ENCODE peak calls at places on chromosomes 1 and 21, in six cellular contexts. T is HFF-Myc, V is psoas muscle, E is prostate gland, F is mesothelial cell of epicardium, X is endothelial cell. S is an unnamed sample.

GRCh38 chr1:228811655-228812315 is 76.5 kb downstream of the RHOU start:
- DNase-seq in E (no peak), V (no peak), T (no peak), F (no peak), X (no peak), S (no peak)

GRCh38 chr1:240424740-240425464 is 187.1 kb downstream of the GREM2 start:
- DNase-seq in V (no peak), F (no peak), T (no peak), E (no peak), X (no peak), S (no peak)

GRCh38 chr21:24011087-24011486 is 1596.2 kb downstream of the MRPL39 start:
- DNase-seq in E (no peak), F (no peak), X (no peak), T (no peak), V (no peak), S (no peak)

GRCh38 chr1:112735752-112736151 is 20.6 kb upstream of the PPM1J start:
- DNase-seq in F (no peak), V (no peak), X (no peak), T (peak; percentile 42), E (no peak), S (no peak)

GRCh38 chr1:225866061-225866844 is 15.9 kb downstream of the TMEM63A start:
- DNase-seq in E (no peak), V (no peak), T (no peak), X (no peak), F (no peak), S (peak; percentile 66)

GRCh38 chr1:84573967-84574842 is at the start of gene CTBS:
- DNase-seq in F (peak; percentile 84), V (peak; percentile 90), X (peak; percentile 87), E (peak; percentile 82), T (peak; percentile 31), S (peak; percentile 91)

GRCh38 chr1:18139198-18139981 is 31.8 kb downstream of the IGSF21 start:
- DNase-seq in X (no peak), V (no peak), T (no peak), F (no peak), E (no peak), S (no peak)

GRCh38 chr1:169804941-169805340 is 10.2 kb upstream of the METTL18 start:
- DNase-seq in E (no peak), V (no peak), X (no peak), F (no peak), T (no peak), S (no peak)

GRCh38 chr1:214581785-214582184 is 21.2 kb upstream of the CENPF start:
- DNase-seq in T (peak; percentile 69), X (no peak), E (no peak), V (peak; percentile 49), F (no peak), S (no peak)

GRCh38 chr1:115641762-115642167 is at the start of gene VANGL1:
- DNase-seq in T (no peak), F (peak; percentile 75), X (peak; percentile 63), E (peak; percentile 51), V (peak; percentile 79), S (no peak)

GRCh38 chr1:61742620-61743431 is 546 bp downstream of the PATJ start:
- DNase-seq in V (peak; percentile 61), E (peak; percentile 23), T (no peak), F (peak; percentile 63), X (peak; percentile 44), S (no peak)

GRCh38 chr1:2212542-2213491 is 15.3 kb upstream of the SKI start:
- DNase-seq in F (peak; percentile 89), E (peak; percentile 73), T (peak; percentile 94), V (peak; percentile 90), X (peak; percentile 85), S (peak; percentile 79)

GRCh38 chr1:184567648-184568047 is 180.8 kb downstream of the C1orf21 start:
- DNase-seq in X (no peak), V (no peak), F (no peak), T (no peak), E (no peak), S (no peak)

DNA sequence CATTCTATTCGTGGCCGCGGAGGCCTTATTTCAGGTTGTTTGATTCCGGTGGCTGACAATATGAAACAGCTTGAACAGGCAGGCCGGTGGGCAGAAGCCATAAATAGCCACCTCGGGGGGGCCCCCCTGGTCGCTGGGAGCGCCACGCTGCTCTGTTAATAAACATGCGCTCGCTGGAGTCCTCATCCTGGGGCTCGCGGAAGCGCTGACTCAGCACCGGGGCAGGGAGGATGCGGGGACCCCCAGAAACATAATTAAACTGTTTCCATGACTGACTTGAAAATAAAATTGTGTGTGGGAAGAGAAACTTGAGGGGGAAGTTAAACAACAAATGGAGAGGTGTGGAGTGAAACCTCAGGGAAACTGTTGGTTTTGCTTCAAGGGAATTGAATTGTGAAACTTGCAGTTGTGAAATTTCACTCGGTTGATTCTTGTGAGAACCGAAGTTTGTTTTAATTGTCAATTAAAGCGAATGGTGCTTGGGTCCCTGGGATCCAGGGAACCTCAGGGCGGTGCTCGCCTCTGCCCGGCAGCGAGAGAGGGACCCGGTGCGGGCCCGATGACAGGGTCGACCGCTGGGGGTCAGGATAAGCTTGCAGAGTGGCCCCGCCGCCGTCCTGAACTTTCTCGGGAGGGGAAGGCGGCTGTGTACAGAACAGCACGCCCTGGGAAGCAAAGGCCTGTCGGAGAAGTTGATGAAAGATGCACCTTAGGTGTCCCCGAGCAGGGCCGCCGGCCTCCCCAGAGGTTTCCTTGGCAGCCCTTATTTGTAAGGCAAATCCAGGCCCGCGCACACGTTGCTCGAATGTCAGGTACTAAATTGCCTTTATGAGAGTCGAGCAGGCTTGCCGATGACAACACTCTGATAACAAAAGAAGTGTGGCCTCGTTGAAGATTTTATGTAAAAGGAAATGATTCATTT is 176.9 kb upstream of the LMO4 start:
- DNase-seq in V (peak; percentile 73), F (peak; percentile 53), E (peak; percentile 8), X (peak; percentile 83), T (no peak), S (peak; percentile 51)
- TF ChIP-seq CTCF in V (peak; percentile 37), F (no peak), E (no peak), X (no peak), T (no peak), S (peak; percentile 38)

DNA sequence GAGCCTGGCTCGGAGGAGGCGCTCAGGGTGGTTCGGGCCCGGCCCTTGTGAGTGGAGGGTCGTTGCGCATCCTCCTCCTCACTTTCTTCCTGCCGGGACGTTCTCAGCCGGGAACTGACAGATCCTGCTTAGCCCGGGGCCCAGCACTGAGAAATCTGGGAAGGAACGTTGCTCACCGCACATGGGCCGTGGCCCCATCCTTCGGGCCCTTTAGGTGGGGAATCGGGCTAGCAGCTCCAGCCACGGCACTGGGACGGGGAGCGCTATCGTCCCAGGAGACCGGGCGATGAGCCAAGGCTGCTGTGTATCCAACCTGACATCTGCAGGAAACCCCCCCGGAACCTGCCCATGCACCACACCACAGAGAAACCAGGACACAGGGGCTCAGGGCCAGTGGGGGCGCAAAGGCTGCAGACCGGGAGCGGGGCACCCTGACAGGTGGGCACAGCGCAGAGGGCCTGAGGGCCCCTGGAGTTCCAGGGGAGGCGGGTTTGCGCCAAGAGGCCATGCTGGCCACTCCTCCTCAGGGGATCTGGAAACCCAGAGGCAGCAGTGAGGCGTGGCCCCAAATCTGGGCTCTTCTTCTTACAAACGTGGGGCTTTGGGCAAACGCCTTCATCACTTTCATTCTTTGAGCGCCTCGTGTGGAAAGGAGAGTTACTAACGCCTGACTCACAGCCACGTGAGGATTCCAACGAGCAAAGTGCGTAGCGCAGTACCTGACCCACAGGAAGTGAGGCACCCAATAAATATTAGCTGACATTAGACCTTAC is at the start of gene SH2D5:
- DNase-seq in V (peak; percentile 61), X (no peak), F (peak; percentile 57), T (peak; percentile 95), E (peak; percentile 84), S (peak; percentile 95)
- TF ChIP-seq CTCF in V (peak; percentile 29), X (no peak), F (no peak), T (peak; percentile 30), E (no peak), S (peak; percentile 33)

GRCh38 chr21:21101911-21102310 is 103.7 kb downstream of the NCAM2 start:
- DNase-seq in F (no peak), E (peak; percentile 9), V (no peak), T (no peak), X (peak; percentile 35), S (no peak)
- TF ChIP-seq CTCF in F (no peak), E (no peak), V (no peak), T (no peak), X (no peak), S (peak; percentile 8)

GRCh38 chr1:165481820-165482532 is 37.0 kb upstream of the RXRG start:
- DNase-seq in T (peak; percentile 95), F (no peak), E (no peak), V (peak; percentile 18), X (no peak), S (no peak)

GRCh38 chr1:165483412-165483811 is 38.5 kb upstream of the RXRG start:
- DNase-seq in E (no peak), X (no peak), T (no peak), F (no peak), V (no peak), S (no peak)

GRCh38 chr1:165485716-165486115 is 40.8 kb upstream of the RXRG start:
- DNase-seq in V (no peak), X (no peak), E (no peak), F (no peak), T (no peak), S (no peak)

GRCh38 chr1:165490175-165490574 is 45.2 kb upstream of the RXRG start:
- DNase-seq in V (peak; percentile 21), T (no peak), E (no peak), X (no peak), F (no peak), S (no peak)

DNA sequence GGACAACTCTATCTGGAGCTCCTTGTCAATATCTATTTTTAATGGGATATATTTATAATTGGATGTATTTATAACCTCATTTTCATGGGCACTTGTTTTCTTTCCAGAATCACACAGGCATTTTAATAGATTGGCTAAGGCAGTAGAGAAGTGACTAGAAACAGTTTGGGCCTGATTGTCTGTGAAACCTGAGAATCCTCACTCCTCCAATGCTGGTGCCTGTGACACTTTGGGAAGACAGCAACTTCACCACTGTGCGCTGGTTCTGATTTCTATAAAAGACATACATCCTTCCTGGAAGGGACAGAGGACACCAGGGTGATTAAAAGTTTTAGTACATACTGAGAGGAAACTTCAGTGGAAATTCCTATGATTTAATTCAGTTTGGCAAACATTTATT is 39.6 kb upstream of the RXRG start:
- DNase-seq in F (no peak), T (no peak), X (no peak), V (no peak), E (no peak), S (no peak)
- TF ChIP-seq CTCF in F (no peak), T (no peak), X (no peak), V (no peak), E (no peak), S (no peak)

GRCh38 chr1:30572192-30572591 is 151.2 kb downstream of the MATN1 start:
- DNase-seq in E (no peak), X (no peak), T (no peak), F (no peak), V (no peak), S (no peak)

GRCh38 chr1:30571380-30571779 is 152.0 kb downstream of the MATN1 start:
- DNase-seq in F (no peak), E (no peak), X (no peak), T (no peak), V (no peak), S (no peak)

GRCh38 chr1:30575066-30575465 is 148.3 kb downstream of the MATN1 start:
- DNase-seq in F (no peak), V (no peak), E (no peak), T (no peak), X (no peak), S (no peak)

DNA sequence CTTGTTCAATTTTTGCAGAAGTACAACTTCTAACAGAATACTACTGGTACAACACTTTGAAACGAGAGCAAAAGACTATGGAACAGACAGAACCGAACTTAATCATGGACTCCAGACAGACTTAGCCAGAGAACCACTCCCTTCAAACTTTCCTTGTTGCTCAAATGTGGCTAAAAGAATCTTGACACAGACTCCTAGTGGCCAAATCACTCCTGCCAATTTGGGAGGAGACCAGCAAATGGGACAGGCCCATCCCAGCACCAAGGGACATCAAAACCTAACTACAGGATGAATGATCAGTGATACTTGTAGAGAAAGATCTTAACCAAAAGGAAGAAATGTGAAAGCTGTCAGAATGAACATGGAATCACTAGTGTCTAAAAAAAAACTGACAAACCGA is 154.0 kb downstream of the MATN1 start:
- DNase-seq in X (no peak), V (no peak), T (no peak), F (no peak), E (no peak), S (no peak)
- TF ChIP-seq CTCF in X (no peak), V (no peak), T (peak; percentile 4), F (no peak), E (no peak), S (no peak)